ENCODE peak calls at places on chromosomes 6 and 20, in seven cellular contexts. V is A549, F is transverse colon, E is body of pancreas, Z is left ventricle myocardium inferior, L is GM12878, Q is Panc1. C is an unnamed sample.

GRCh38 chr20:3106658-3107463 is 22.3 kb upstream of the AVP start:
- DNase-seq in Z (no peak), Q (no peak), L (no peak), V (no peak), F (no peak), E (no peak), C (no peak)

GRCh38 chr6:91305755-91306154 is 718.9 kb upstream of the MAP3K7 start:
- DNase-seq in E (no peak), L (no peak), V (no peak), F (no peak), Z (no peak), Q (no peak), C (no peak)

GRCh38 chr6:26432622-26433021 is 7.7 kb upstream of the BTN3A3 start:
- DNase-seq in Q (no peak), Z (no peak), V (no peak), L (no peak), F (no peak), E (no peak), C (peak; percentile 28)

GRCh38 chr6:54198134-54198533 is 86.9 kb downstream of the MLIP start:
- DNase-seq in Q (no peak), F (no peak), E (no peak), Z (no peak), L (no peak), V (no peak), C (no peak)

GRCh38 chr6:29696147-29697129 is 15.5 kb upstream of the ZFP57 start:
- DNase-seq in Z (no peak), V (peak; percentile 20), Q (no peak), F (no peak), E (no peak), L (no peak), C (no peak)

GRCh38 chr6:117352466-117353081 is 73.2 kb downstream of the ROS1 start:
- DNase-seq in Z (no peak), Q (no peak), E (no peak), F (no peak), V (peak; percentile 13), L (no peak), C (no peak)

GRCh38 chr6:38241200-38241599 is 398.5 kb downstream of the BTBD9 start:
- DNase-seq in V (no peak), Q (no peak), E (no peak), F (no peak), Z (no peak), L (no peak), C (no peak)

GRCh38 chr6:80163754-80164187 is 57.3 kb downstream of the BCKDHB start:
- DNase-seq in F (no peak), V (peak; percentile 4), E (no peak), Z (no peak), Q (peak; percentile 85), L (peak; percentile 27), C (no peak)

GRCh38 chr6:19851273-19852089 is 14.3 kb downstream of the ID4 start:
- DNase-seq in Z (no peak), Q (peak; percentile 24), F (peak; percentile 14), V (peak; percentile 72), E (peak; percentile 56), L (no peak), C (no peak)

GRCh38 chr20:6044102-6044501 is 9.8 kb downstream of the LRRN4 start:
- DNase-seq in Z (no peak), Q (no peak), V (no peak), L (no peak), F (no peak), E (no peak), C (no peak)

GRCh38 chr6:169895000-169895759 is 143.8 kb downstream of the ERMARD start:
- DNase-seq in Z (no peak), E (no peak), Q (no peak), L (no peak), V (no peak), F (no peak), C (no peak)

GRCh38 chr6:75267461-75267860 is 17.1 kb downstream of the TMEM30A start:
- DNase-seq in F (no peak), Q (no peak), E (no peak), V (no peak), Z (no peak), L (no peak), C (no peak)

GRCh38 chr20:19750907-19751636 is 7.0 kb upstream of the RIN2 start:
- DNase-seq in L (no peak), E (no peak), Z (no peak), Q (no peak), V (no peak), F (peak; percentile 32), C (no peak)

GRCh38 chr6:12606616-12607015 is 110.0 kb upstream of the PHACTR1 start:
- DNase-seq in F (no peak), V (no peak), E (no peak), L (no peak), Z (no peak), Q (no peak), C (no peak)

GRCh38 chr20:15375836-15376235 is 1038.4 kb upstream of the FLRT3 start:
- DNase-seq in L (no peak), V (no peak), Q (no peak), Z (no peak), E (no peak), F (no peak), C (no peak)

GRCh38 chr6:16206595-16207037 is 31.8 kb upstream of the GMPR start:
- DNase-seq in Q (peak; percentile 75), L (no peak), Z (no peak), E (peak; percentile 71), V (peak; percentile 49), F (peak; percentile 64), C (peak; percentile 72)

GRCh38 chr20:39112196-39112743 is 150.1 kb downstream of the DHX35 start:
- DNase-seq in Q (no peak), F (peak; percentile 19), E (peak; percentile 60), V (peak; percentile 88), L (no peak), Z (no peak), C (no peak)

GRCh38 chr6:35611235-35611634 is 77.5 kb downstream of the FKBP5 start:
- DNase-seq in E (no peak), Z (no peak), L (no peak), F (no peak), V (no peak), Q (no peak), C (no peak)

GRCh38 chr6:119241124-119241491 is 108.5 kb downstream of the MAN1A1 start:
- DNase-seq in E (no peak), Q (no peak), V (no peak), L (peak; percentile 8), Z (no peak), F (no peak), C (no peak)

GRCh38 chr6:101351173-101351572 is 42.3 kb upstream of the GRIK2 start:
- DNase-seq in E (no peak), V (no peak), F (no peak), L (no peak), Z (no peak), Q (no peak), C (no peak)

DNA sequence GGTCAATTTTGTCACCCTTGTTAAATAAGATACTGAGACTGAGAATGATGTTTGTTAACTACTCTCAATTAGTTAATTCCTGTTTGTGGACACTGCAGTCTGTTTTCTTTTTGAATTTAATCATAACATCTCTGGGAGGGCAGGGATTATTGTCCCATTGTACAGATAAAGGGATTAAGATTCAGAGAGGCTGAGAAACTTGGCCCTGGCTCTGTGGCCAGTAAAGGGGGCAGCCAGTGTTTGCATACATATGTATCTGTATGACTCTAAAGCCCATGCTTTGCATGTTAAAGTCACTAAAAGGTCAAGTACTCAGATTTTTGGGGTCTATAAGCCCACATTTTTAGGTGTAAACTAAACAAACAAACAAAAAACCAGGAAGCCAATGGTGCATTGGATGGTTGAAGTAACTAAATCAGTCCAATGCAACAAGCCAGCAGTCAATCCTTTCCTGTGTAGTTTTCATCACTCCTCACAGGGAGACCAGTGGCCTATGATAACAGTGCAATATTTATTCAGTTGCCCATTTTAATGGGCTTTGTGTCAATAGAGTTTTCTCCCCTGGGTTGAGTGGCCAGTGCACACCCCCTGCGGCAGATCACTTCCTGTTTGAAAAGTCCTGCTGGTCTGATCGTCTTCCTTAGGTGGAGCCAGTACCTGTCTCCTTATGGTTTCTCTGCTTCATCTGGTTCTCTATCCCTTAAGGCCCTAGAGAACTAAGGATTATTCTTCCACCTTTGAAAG is 106.7 kb downstream of the SLX4IP start:
- DNase-seq in E (no peak), Z (no peak), F (no peak), Q (no peak), V (no peak), L (no peak), C (no peak)
- H3K27ac ChIP-seq in E (no peak overlapping the region), Z (no peak overlapping the region), F (no peak overlapping the region), Q (no peak overlapping the region), V (peak overlapping the region; percentile 84), L (no peak overlapping the region), C (no peak overlapping the region)

DNA sequence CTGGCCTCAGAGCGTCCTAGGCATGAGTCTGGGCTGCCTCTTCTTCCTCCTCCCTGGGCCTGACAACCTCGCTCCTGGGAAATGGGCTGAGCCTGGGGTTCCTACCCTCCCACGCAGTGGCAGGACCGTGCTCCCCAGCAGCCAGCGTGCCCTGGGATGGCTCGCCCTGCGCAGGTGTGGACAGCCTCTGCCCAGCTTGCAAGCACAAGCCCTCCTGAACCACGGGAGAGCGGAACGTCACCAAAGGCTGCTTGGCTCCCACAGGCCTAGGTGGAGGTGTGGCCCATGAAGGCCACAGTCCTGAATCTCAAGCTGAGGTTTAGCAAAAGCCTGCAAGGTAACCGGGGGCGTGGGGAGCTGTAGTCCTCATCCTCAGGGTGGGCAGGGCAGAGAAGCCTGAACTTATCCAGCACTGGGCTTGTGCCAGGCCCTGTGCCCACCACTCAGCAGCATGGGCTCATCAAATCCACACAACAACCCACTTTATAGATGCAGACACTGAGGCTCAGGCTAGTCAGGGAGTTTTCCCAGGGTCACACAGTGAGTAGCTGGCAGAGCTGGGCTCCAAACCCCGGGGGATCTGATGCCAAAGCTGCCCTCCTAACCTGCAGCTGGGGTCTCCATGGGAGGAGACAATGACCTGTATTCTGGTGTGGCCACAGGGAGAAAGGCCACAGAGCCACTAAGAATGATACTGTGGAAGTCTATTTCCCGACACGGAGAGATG is 25.3 kb downstream of the RBM38 start:
- DNase-seq in V (no peak), Q (no peak), F (no peak), E (no peak), L (no peak), Z (no peak), C (no peak)
- H3K4me1 ChIP-seq in V (peaks cover 9% of the 10 kb centered on the region), Q (no peaks in the 10 kb centered on the region), F (no peaks in the 10 kb centered on the region), E (no peaks in the 10 kb centered on the region), L (no peaks in the 10 kb centered on the region), Z (no peaks in the 10 kb centered on the region), C (peaks cover 7% of the 10 kb centered on the region)

DNA sequence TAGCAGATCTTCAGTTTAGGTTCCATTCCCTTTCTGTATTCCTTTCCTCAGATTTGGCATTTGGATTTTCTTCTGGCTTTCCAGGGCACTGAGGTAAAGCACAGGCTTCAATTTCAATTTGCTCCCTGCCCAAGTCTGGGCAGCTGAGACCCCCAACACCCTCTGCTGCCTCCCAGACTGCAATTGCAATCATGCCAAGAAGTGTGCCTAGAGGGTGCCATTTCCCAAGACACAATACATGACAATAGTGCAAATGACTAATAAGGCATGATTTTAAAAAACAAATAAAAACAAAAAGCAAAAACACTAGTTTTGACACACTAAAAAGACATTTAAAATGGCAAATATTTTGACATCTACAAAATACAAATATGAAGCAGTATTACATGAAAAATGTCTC is 364.8 kb downstream of the EPM2A start:
- DNase-seq in E (no peak), L (no peak), V (no peak), F (no peak), Q (no peak), Z (no peak), C (no peak)
- TF ChIP-seq CTCF in E (no peak), L (no peak), V (no peak), F (no peak), Q (no peak), Z (no peak), C (no peak)

GRCh38 chr6:100202417-100203194 is 208.6 kb upstream of the MCHR2 start:
- DNase-seq in Q (no peak), E (no peak), V (peak; percentile 40), L (no peak), F (no peak), Z (no peak), C (no peak)
- H3K27ac ChIP-seq in Q (no peak overlapping the region), E (no peak overlapping the region), V (peak overlapping the region; percentile 84), L (no peak overlapping the region), F (no peak overlapping the region), Z (no peak overlapping the region), C (no peak overlapping the region)

C was measured in tibial artery.